ENCODE peak calls at places on chromosomes 11 and 22, in ten cellular contexts. N is K562, E is HepG2, K is A549, C is WTC11, V is H1, H is endothelial cell of umbilical vein, L is SK-N-SH, A is GM12878, D is NB4. I is an unnamed sample.

GRCh38 chr11:100676901-100677300 is 10.2 kb upstream of the ARHGAP42 start:
- DNase-seq in N (no peak), E (peak), K (no peak), C (peak), V (no peak), H (no peak), L (no peak), A (no peak), D (no peak), I (peak)

GRCh38 chr11:20103281-20103680 is 57.0 kb downstream of the DBX1 start:
- DNase-seq in N (no peak), E (no peak), K (no peak), C (no peak), V (no peak), H (no peak), L (no peak), A (no peak), D (no peak), I (no peak)

GRCh38 chr11:9384535-9385287 is at the start of gene IPO7:
- DNase-seq in N (peak), E (peak), K (peak), C (peak), V (peak), H (peak), L (peak), A (peak), D (peak), I (peak)

GRCh38 chr11:3087373-3087772 is 30.1 kb upstream of the CARS1 start:
- DNase-seq in N (no peak), E (no peak), K (no peak), C (no peak), V (no peak), H (no peak), L (no peak), A (no peak), D (no peak), I (no peak)

GRCh38 chr11:74403607-74404006 is 5.4 kb upstream of the PGM2L1 start:
- DNase-seq in N (no peak), E (no peak), K (no peak), C (no peak), V (no peak), H (peak), L (peak), A (no peak), D (no peak), I (no peak)

GRCh38 chr11:81772161-81772560 is 961.5 kb downstream of the FAM181B start:
- DNase-seq in N (no peak), E (no peak), K (no peak), C (no peak), V (no peak), H (no peak), L (peak), A (no peak), D (no peak), I (no peak)

GRCh38 chr11:110196884-110197420 is 99.5 kb downstream of the RDX start:
- DNase-seq in N (no peak), E (no peak), K (no peak), C (no peak), V (no peak), H (no peak), L (no peak), A (no peak), D (no peak), I (no peak)

GRCh38 chr11:64916040-64916847 is 765 bp downstream of the ATG2A start:
- DNase-seq in N (peak), E (peak), K (peak), C (no peak), V (no peak), H (peak), L (peak), A (no peak), D (peak), I (no peak)

GRCh38 chr22:32648486-32648885 is 153.0 kb upstream of the TIMP3 start:
- DNase-seq in N (no peak), E (no peak), K (no peak), C (no peak), V (no peak), H (no peak), L (no peak), A (no peak), D (no peak), I (no peak)

GRCh38 chr11:36271794-36272409 is 17.3 kb downstream of the COMMD9 start:
- DNase-seq in N (peak), E (no peak), K (no peak), C (no peak), V (no peak), H (no peak), L (no peak), A (no peak), D (no peak), I (no peak)

GRCh38 chr11:26946209-26946828 is 47.6 kb upstream of the FIBIN start:
- DNase-seq in N (no peak), E (no peak), K (no peak), C (no peak), V (no peak), H (no peak), L (no peak), A (no peak), D (no peak), I (no peak)

GRCh38 chr22:25051073-25051472 is 98.6 kb downstream of the KIAA1671 start:
- DNase-seq in N (peak), E (no peak), K (no peak), C (peak), V (peak), H (no peak), L (peak), A (no peak), D (peak), I (peak)

GRCh38 chr11:34209809-34210208 is 104.4 kb downstream of the NAT10 start:
- DNase-seq in N (no peak), E (no peak), K (no peak), C (peak), V (no peak), H (no peak), L (no peak), A (no peak), D (no peak), I (no peak)

GRCh38 chr11:132064987-132065620 is 694.7 kb downstream of the NTM start:
- DNase-seq in N (no peak), E (no peak), K (no peak), C (no peak), V (no peak), H (peak), L (no peak), A (no peak), D (no peak), I (no peak)

GRCh38 chr11:2577071-2578005 is 122.5 kb downstream of the KCNQ1OT1 start:
- DNase-seq in N (no peak), E (no peak), K (no peak), C (peak), V (no peak), H (no peak), L (peak), A (no peak), D (no peak), I (no peak)

GRCh38 chr11:117839936-117840813 is 15.6 kb upstream of the FXYD2 start:
- DNase-seq in N (no peak), E (no peak), K (no peak), C (no peak), V (peak), H (no peak), L (no peak), A (no peak), D (no peak), I (no peak)

GRCh38 chr11:27718853-27719574 is 18.8 kb upstream of the BDNF start:
- DNase-seq in N (no peak), E (no peak), K (peak), C (peak), V (peak), H (peak), L (peak), A (no peak), D (no peak), I (no peak)

GRCh38 chr11:32586576-32587190 is 3.1 kb downstream of the EIF3M start:
- DNase-seq in N (peak), E (peak), K (peak), C (no peak), V (no peak), H (peak), L (peak), A (no peak), D (peak), I (peak)

GRCh38 chr11:12372111-12372510 is 5.3 kb upstream of the PARVA start:
- DNase-seq in N (no peak), E (no peak), K (no peak), C (no peak), V (no peak), H (no peak), L (no peak), A (no peak), D (no peak), I (no peak)

GRCh38 chr11:88035271-88035670 is 140.0 kb downstream of the RAB38 start:
- DNase-seq in N (no peak), E (no peak), K (no peak), C (no peak), V (no peak), H (no peak), L (no peak), A (no peak), D (no peak), I (no peak)

GRCh38 chr11:9609002-9609759 is 35.7 kb downstream of the WEE1 start:
- DNase-seq in N (no peak), E (no peak), K (no peak), C (no peak), V (peak), H (no peak), L (no peak), A (no peak), D (no peak), I (no peak)

GRCh38 chr11:70481625-70482528 is 83.5 kb downstream of the CTTN start:
- DNase-seq in N (no peak), E (no peak), K (peak), C (no peak), V (no peak), H (no peak), L (no peak), A (no peak), D (no peak), I (peak)

GRCh38 chr11:64296236-64296635 is 3.9 kb upstream of the CATSPERZ start:
- DNase-seq in N (no peak), E (no peak), K (no peak), C (no peak), V (no peak), H (no peak), L (no peak), A (no peak), D (no peak), I (no peak)

GRCh38 chr11:83008581-83008923 is 63.1 kb downstream of the RAB30 start:
- DNase-seq in N (no peak), E (peak), K (no peak), C (no peak), V (no peak), H (no peak), L (no peak), A (no peak), D (no peak), I (no peak)

GRCh38 chr22:46629291-46629690 is 9.1 kb downstream of the GRAMD4 start:
- DNase-seq in N (no peak), E (no peak), K (no peak), C (no peak), V (no peak), H (no peak), L (no peak), A (no peak), D (no peak), I (no peak)

GRCh38 chr22:25062378-25063095 is 110.0 kb downstream of the KIAA1671 start:
- DNase-seq in N (no peak), E (no peak), K (no peak), C (no peak), V (no peak), H (peak), L (peak), A (no peak), D (no peak), I (no peak)

GRCh38 chr22:45547016-45547345 is 44.3 kb downstream of the FBLN1 start:
- DNase-seq in N (no peak), E (no peak), K (no peak), C (no peak), V (no peak), H (no peak), L (no peak), A (no peak), D (no peak), I (no peak)

GRCh38 chr11:1636291-1636950 is 6.8 kb downstream of the KRTAP5-5 start:
- DNase-seq in N (no peak), E (no peak), K (no peak), C (no peak), V (no peak), H (no peak), L (no peak), A (no peak), D (no peak), I (no peak)

GRCh38 chr11:123562166-123562565 is 92.3 kb downstream of the SCN3B start:
- DNase-seq in N (no peak), E (no peak), K (no peak), C (no peak), V (no peak), H (no peak), L (no peak), A (no peak), D (no peak), I (no peak)

DNA sequence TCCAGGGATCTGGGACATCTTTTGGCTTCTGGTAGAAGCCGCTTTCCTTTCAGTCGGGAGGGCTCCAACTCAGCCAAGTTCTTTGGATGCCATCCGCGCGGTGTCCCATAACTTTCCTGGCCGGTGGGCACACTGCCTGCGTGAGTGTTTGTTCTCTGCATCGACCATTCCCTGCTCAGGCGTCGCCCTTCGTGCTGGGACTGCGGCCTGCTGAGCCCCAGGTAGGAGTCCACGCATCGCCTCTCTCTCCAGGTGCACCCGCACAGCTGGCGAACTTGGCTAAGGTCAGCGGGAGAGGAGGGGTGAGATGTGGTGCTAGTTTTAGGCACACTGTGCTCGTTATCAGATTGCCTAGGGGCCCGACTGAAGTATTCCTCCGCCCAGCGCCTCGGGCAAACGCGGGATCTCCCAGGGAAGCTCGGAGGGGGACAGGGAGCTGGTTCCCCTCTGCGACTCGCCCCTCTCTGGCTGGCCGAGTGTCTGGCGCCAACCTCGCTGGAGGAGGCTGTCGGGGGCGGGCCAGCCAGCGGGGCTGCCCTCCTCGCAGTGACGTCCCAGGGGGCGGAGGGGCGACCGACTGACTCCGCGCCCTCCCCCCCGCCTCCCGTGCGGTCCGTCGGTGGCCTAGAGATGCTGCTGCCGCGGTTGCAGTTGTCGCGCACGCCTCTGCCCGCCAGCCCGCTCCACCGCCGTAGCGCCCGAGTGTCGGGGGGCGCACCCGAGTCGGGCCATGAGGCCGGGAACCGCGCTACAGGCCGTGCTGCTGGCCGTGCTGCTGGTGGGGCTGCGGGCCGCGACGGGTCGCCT is at the start of gene LAYN:
- DNase-seq in N (no peak), E (no peak), K (no peak), C (peak), V (peak), H (no peak), L (peak), A (no peak), D (no peak), I (no peak)
- TF ChIP-seq MAX in N (no peak), E (peak), K (no peak), C (peak), V (peak), H (no peak), L (no peak), A (no peak), D (no peak), I (no peak)

DNA sequence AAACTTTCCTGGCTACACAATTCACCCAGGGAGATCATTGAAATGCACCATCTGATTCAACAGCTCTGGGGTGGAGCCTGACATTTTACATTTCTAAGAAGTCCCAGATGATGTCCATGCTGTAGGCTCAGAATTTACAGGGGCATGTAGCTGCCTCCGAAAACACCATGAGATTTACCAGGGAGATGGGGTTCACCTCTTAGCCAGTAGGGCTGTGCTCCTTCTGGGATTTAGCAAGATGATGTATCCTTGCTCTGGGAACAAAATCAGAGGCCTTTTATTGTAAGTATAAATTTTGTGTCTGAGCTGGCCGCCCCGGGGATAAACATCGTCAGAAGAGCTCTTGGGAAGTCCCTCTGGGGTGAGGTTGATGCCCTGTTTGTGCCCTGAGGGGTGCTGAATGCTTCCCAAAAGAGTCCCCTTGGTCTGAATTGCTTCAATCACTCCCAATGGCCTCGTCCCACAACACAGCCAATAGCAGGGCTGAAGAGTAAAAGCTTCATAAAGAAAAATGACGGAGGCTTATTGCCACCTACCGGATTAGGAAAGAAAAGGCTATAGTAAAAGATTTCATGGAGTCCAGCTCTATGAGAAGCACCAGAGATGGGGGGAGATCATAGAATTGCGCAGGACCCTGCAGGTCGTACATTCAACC is 33.4 kb upstream of the API5 start:
- DNase-seq in N (no peak), E (peak), K (peak), C (peak), V (peak), H (peak), L (peak), A (no peak), D (peak), I (peak)
- TF ChIP-seq MAX in N (no peak), E (no peak), K (no peak), C (no peak), V (no peak), H (no peak), L (no peak), A (no peak), D (no peak), I (no peak)

GRCh38 chr11:72634016-72634415 is 40.2 kb downstream of the PDE2A start:
- DNase-seq in N (no peak), E (no peak), K (no peak), C (no peak), V (no peak), H (no peak), L (no peak), A (no peak), D (no peak), I (no peak)

GRCh38 chr11:72633068-72633467 is 41.2 kb downstream of the PDE2A start:
- DNase-seq in N (peak), E (no peak), K (no peak), C (no peak), V (no peak), H (no peak), L (no peak), A (no peak), D (no peak), I (no peak)

GRCh38 chr11:72634472-72635095 is 39.6 kb downstream of the PDE2A start:
- DNase-seq in N (no peak), E (no peak), K (no peak), C (no peak), V (no peak), H (peak), L (no peak), A (no peak), D (no peak), I (no peak)

GRCh38 chr11:72630104-72630852 is 43.9 kb downstream of the PDE2A start:
- DNase-seq in N (peak), E (no peak), K (no peak), C (no peak), V (no peak), H (no peak), L (no peak), A (no peak), D (no peak), I (no peak)

GRCh38 chr11:72631806-72632731 is 42.2 kb downstream of the PDE2A start:
- DNase-seq in N (peak), E (no peak), K (no peak), C (no peak), V (no peak), H (peak), L (peak), A (no peak), D (no peak), I (no peak)
- TF ChIP-seq MAX in N (peak), E (no peak), K (no peak), C (no peak), V (no peak), H (peak), L (no peak), A (no peak), D (no peak), I (no peak)

DNA sequence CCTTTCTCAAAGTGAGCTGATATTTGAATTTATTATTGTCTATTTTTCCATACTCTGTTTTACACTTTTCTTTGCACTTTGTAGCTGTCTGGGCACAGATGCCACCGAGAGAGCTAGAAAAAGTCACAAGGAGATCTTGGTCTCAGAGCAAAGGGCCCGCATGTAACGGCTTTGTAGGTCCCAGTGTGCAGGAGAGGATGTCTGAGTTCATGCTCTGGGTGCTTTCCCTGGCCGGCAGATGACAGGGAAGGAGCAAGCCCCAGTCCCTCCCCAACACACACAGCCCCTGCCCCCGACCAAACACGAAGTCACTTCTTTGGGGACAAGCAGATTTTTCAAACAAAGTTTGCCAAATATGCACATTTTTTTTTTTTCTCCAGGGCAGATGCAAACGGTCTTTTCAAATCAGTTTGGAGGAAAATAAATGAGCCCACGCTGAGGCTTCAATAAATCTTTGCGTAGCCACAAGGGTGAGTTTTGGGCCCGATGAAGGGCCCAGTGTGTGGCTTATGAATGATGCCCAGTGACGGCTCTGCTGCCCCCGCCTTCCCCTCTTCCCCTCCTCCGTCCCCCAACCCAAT is 55.9 kb downstream of the SMIM38 start:
- DNase-seq in N (no peak), E (no peak), K (no peak), C (peak), V (no peak), H (no peak), L (no peak), A (no peak), D (no peak), I (no peak)
- TF ChIP-seq MAX in N (no peak), E (no peak), K (no peak), C (no peak), V (no peak), H (no peak), L (no peak), A (no peak), D (no peak), I (no peak)

GRCh38 chr22:36830601-36831000 is 13.8 kb upstream of the PVALB start:
- DNase-seq in N (no peak), E (no peak), K (no peak), C (no peak), V (no peak), H (no peak), L (no peak), A (no peak), D (no peak), I (no peak)

GRCh38 chr22:36824655-36825054 is 7.8 kb upstream of the PVALB start:
- DNase-seq in N (no peak), E (no peak), K (no peak), C (no peak), V (no peak), H (no peak), L (no peak), A (no peak), D (no peak), I (no peak)

GRCh38 chr22:36826262-36826661 is 9.4 kb upstream of the PVALB start:
- DNase-seq in N (no peak), E (no peak), K (no peak), C (no peak), V (no peak), H (no peak), L (no peak), A (no peak), D (no peak), I (no peak)

GRCh38 chr22:36829370-36830002 is 12.7 kb upstream of the PVALB start:
- DNase-seq in N (no peak), E (no peak), K (no peak), C (no peak), V (no peak), H (no peak), L (no peak), A (no peak), D (no peak), I (no peak)

DNA sequence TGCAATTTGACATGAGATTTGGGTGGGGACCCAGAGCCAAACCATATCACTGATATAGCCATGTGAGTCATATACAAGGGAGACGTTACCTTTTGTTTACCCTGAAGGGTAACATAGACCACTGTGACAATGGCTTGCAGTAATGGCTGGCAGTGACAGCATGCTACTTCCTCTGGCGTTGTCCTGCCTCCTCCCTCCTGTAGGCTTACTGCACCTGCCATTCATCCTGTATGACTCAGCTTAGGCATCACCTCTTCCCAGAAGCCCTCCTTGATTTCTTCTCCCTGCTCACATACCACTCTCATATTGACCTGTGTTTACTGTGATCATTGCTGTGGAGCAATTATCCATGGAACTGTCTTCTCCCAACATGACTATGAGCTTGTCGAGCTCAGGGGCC is 12.0 kb upstream of the PVALB start:
- DNase-seq in N (peak), E (no peak), K (no peak), C (no peak), V (no peak), H (no peak), L (no peak), A (no peak), D (peak), I (no peak)
- TF ChIP-seq MAX in N (no peak), E (no peak), K (no peak), C (no peak), V (peak), H (no peak), L (no peak), A (no peak), D (peak), I (no peak)

I was measured in HCT116.